ENCODE peak calls at places on chromosomes 16 and 17, in six cellular contexts. P, K, C, V, E and L are unnamed samples.
A peak's percentile ranks its signal among the peaks of the same experiment; 100 is the strongest.

GRCh38 chr16:26365555-26365954 is 673.8 kb downstream of the HS3ST4 start:
- DNase-seq in P (no peak), K (no peak), C (no peak), V (no peak), E (no peak), L (no peak)

GRCh38 chr17:51819341-51819740 is 339.2 kb downstream of the CA10 start:
- DNase-seq in P (no peak), K (no peak), C (no peak), V (no peak), E (no peak), L (no peak)

GRCh38 chr16:22220076-22220453 is 14.0 kb downstream of the EEF2K start:
- DNase-seq in P (peak; percentile 84), K (peak; percentile 87), C (no peak), V (peak; percentile 30), E (no peak), L (peak; percentile 23)

GRCh38 chr16:23784811-23785447 is 30.1 kb downstream of the CHP2 start:
- DNase-seq in P (peak; percentile 1), K (no peak), C (no peak), V (no peak), E (no peak), L (peak; percentile 33)

GRCh38 chr17:73969956-73970355 is 233.5 kb upstream of the RPL38 start:
- DNase-seq in P (no peak), K (peak; percentile 32), C (no peak), V (no peak), E (no peak), L (peak; percentile 35)

GRCh38 chr16:23072084-23072599 is 77.1 kb downstream of the USP31 start:
- DNase-seq in P (peak; percentile 65), K (peak; percentile 91), C (peak; percentile 19), V (peak; percentile 86), E (no peak), L (peak; percentile 82)

GRCh38 chr17:42277342-42277712 is 1.1 kb upstream of the STAT5B start:
- DNase-seq in P (no peak), K (no peak), C (no peak), V (no peak), E (no peak), L (no peak)

GRCh38 chr16:81821422-81822128 is 42.5 kb downstream of the PLCG2 start:
- DNase-seq in P (no peak), K (no peak), C (no peak), V (peak; percentile 17), E (no peak), L (no peak)

GRCh38 chr17:31061678-31062077 is 33.1 kb upstream of the NF1 start:
- DNase-seq in P (no peak), K (no peak), C (no peak), V (no peak), E (no peak), L (peak; percentile 6)

GRCh38 chr16:27641260-27641659 is 91.3 kb downstream of the KATNIP start:
- DNase-seq in P (no peak), K (no peak), C (no peak), V (no peak), E (no peak), L (no peak)

GRCh38 chr16:88977028-88977844 is at the start of gene CBFA2T3:
- DNase-seq in P (peak; percentile 38), K (peak; percentile 94), C (no peak), V (no peak), E (no peak), L (no peak)

GRCh38 chr17:50564916-50565315 is 4.4 kb downstream of the CACNA1G start:
- DNase-seq in P (peak; percentile 77), K (peak; percentile 89), C (no peak), V (no peak), E (no peak), L (peak; percentile 76)

GRCh38 chr17:880074-880870 is 98.1 kb downstream of the MRM3 start:
- DNase-seq in P (no peak), K (no peak), C (no peak), V (peak; percentile 21), E (no peak), L (peak; percentile 46)

GRCh38 chr16:47276522-47276921 is 132.8 kb upstream of the NETO2 start:
- DNase-seq in P (no peak), K (no peak), C (no peak), V (no peak), E (no peak), L (no peak)

GRCh38 chr16:14454391-14454790 is 175.7 kb downstream of the PARN start:
- DNase-seq in P (peak; percentile 38), K (no peak), C (no peak), V (peak; percentile 68), E (no peak), L (peak; percentile 60)

GRCh38 chr17:1108560-1108809 is 71.3 kb downstream of the ABR start:
- DNase-seq in P (no peak), K (no peak), C (no peak), V (no peak), E (no peak), L (no peak)

GRCh38 chr17:75854881-75855309 is 240 bp downstream of the WBP2 start:
- DNase-seq in P (no peak), K (no peak), C (no peak), V (peak; percentile 9), E (no peak), L (no peak)

GRCh38 chr16:20411055-20411454 is 1.7 kb downstream of the ACSM5 start:
- DNase-seq in P (no peak), K (no peak), C (no peak), V (no peak), E (no peak), L (no peak)

GRCh38 chr16:20415541-20415940 is 6.2 kb downstream of the ACSM5 start:
- DNase-seq in P (no peak), K (no peak), C (no peak), V (no peak), E (no peak), L (peak; percentile 47)

GRCh38 chr16:20410153-20410723 is 904 bp downstream of the ACSM5 start:
- DNase-seq in P (no peak), K (no peak), C (no peak), V (no peak), E (no peak), L (peak; percentile 10)

GRCh38 chr16:20404637-20405036 is at the start of gene PDILT:
- DNase-seq in P (no peak), K (no peak), C (no peak), V (no peak), E (no peak), L (no peak)

DNA sequence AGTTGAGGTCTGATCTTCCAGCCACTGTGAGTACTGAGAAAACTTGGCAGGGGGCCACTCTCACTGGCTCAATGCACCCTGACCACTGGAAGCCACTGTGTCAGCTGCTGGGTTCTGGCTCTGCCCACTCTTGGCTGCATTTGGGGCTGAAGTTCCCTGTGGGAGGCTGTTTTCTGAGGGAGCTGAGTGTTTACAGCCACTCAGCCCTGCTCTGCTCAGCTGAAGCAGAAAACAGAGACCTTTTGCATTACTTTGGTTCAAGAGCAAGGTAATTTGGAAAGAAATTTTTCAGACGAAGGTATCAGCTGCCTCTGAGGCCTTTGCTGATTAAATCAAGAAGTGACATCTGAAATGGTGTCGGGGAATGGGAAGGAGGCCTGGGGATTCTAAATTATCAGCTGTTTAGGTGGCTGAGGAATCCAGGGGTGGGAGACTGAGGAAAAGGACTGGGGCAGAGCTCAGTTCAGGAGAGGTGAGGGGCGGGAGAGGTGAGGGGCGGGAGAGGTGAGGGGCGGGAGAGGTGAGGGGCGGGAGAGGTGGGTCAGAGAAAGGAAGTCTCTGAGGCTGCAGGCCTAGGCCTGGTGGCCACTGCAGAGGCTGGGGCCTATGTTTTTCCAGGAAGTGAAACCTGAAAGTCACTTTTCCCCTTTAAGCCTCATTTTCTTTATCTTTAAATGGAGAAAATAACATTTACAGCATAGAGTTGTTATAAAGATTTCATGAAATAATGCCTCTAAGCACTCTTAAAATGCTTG is at the start of gene ACSM5:
- DNase-seq in P (no peak), K (peak; percentile 82), C (no peak), V (no peak), E (peak; percentile 65), L (peak; percentile 4)
- H3K4me3 ChIP-seq in P (no peak within 1 kb of the TSS), K (peak within 1 kb of the TSS; percentile 25), C (peak within 1 kb of the TSS; percentile 44), V (no peak within 1 kb of the TSS), E (no peak within 1 kb of the TSS), L (no peak within 1 kb of the TSS)

DNA sequence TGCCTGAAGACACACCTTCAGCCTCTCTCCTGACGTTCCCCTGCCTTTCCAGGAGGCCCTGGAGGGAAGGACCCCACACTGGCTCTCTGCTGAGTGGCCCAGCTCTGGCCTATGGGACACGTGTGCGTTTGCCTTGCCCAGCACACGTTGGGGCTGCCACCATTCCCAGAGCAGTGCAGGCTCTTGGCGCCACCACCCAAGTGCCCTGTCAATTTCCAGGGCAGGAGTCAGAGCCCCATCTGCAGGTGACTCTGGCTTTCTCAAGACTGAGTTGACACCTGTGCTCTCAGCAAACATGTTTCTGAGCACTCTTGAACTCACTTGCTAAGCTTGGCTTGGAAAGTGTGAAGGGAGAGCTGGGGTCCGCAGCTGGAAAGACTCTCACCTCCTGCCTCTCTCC is 4.7 kb upstream of the IRF8 start:
- DNase-seq in P (no peak), K (no peak), C (no peak), V (no peak), E (no peak), L (no peak)
- TF ChIP-seq CTCF in P (no peak), K (no peak), C (peak; percentile 15), V (no peak), E (no peak), L (no peak)

GRCh38 chr17:67322039-67322787 is 44.2 kb downstream of the PSMD12 start:
- DNase-seq in P (no peak), K (no peak), C (no peak), V (no peak), E (no peak), L (no peak)
- H3K4me3 ChIP-seq in P (no peak overlapping the region), K (no peak overlapping the region), C (no peak overlapping the region), V (no peak overlapping the region), E (no peak overlapping the region), L (no peak overlapping the region)

DNA sequence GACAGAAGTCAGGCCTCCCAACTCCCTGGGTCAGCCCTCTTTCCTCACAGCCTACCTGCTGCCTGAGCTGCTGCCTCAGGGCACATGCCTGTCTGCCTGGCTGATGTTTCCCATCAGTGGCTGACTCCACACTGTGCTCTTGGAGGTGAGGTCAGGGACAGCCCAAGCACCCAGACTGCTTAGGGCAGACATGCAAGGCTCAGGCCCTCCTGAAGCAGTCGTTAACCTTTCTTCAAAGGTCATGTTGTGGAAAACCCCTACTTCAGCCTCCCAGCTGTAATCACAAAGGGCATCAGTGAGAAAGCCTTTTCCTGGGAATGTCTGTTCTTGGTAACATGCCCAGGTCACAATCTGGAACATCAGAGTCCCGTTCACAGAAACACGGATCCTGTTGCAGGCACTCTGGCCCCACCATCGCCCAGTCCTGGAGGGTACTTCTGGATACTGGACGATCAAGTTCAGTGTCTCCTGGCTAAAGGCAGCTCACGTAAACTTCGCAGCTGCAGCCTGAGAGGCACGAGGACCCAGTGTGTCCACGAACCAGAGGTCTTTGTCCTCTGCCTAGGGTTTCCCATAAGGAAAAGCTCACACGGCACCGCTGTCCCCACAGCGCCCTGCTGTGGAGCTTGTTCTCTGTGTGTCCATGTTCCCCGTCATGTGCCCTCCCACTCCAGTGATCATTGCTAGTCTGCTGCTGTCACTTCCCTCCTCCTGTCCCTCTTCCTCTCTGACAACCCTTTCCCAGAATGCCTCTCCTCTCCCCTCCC is 54.9 kb downstream of the GNAO1 start:
- DNase-seq in P (no peak), K (peak; percentile 86), C (peak; percentile 37), V (no peak), E (no peak), L (no peak)
- TF ChIP-seq CTCF in P (no peak), K (no peak), C (no peak), V (no peak), E (no peak), L (no peak)